ENCODE peak calls at places on chromosomes 12 and 14, in four cellular contexts. A, L, X and J are unnamed samples.

GRCh38 chr12:6380141-6381121 is 3.5 kb upstream of the LTBR start:
- DNase-seq in A (no peak), L (no peak), X (no peak), J (no peak)

GRCh38 chr12:121238604-121239334 is 28.8 kb downstream of the P2RX4 start:
- DNase-seq in A (peak; percentile 45), L (peak; percentile 24), X (no peak), J (no peak)

GRCh38 chr14:73289308-73289707 is 52.0 kb downstream of the PAPLN start:
- DNase-seq in A (no peak), L (no peak), X (no peak), J (no peak)

GRCh38 chr12:130162771-130163460 is 652 bp downstream of the FZD10 start:
- DNase-seq in A (no peak), L (no peak), X (no peak), J (no peak)

GRCh38 chr14:104113631-104114420 is 24.6 kb upstream of the KIF26A start:
- DNase-seq in A (no peak), L (no peak), X (no peak), J (no peak)

GRCh38 chr12:51368640-51369517 is 22.3 kb downstream of the GALNT6 start:
- DNase-seq in A (peak; percentile 55), L (peak; percentile 74), X (peak; percentile 81), J (peak; percentile 78)

GRCh38 chr14:56092761-56093160 is 25.4 kb upstream of the PELI2 start:
- DNase-seq in A (no peak), L (no peak), X (no peak), J (no peak)

GRCh38 chr12:68559246-68559645 is 51.5 kb upstream of the RAP1B start:
- DNase-seq in A (no peak), L (peak; percentile 29), X (no peak), J (no peak)

GRCh38 chr12:84270470-84271140 is 642.0 kb downstream of the SLC6A15 start:
- DNase-seq in A (peak; percentile 34), L (no peak), X (no peak), J (no peak)

GRCh38 chr12:11798856-11799530 is 149.5 kb downstream of the ETV6 start:
- DNase-seq in A (no peak), L (peak; percentile 98), X (no peak), J (no peak)

GRCh38 chr14:72924332-72924731 is 1.9 kb upstream of the DCAF4 start:
- DNase-seq in A (no peak), L (no peak), X (no peak), J (no peak)

GRCh38 chr14:23119362-23120327 is 590 bp upstream of the CEBPE start:
- DNase-seq in A (no peak), L (no peak), X (peak; percentile 30), J (peak; percentile 43)

GRCh38 chr12:12403264-12404248 is 46.7 kb downstream of the BORCS5 start:
- DNase-seq in A (no peak), L (peak; percentile 75), X (no peak), J (no peak)

GRCh38 chr12:32126720-32127119 is 20.1 kb downstream of the BICD1 start:
- DNase-seq in A (no peak), L (no peak), X (no peak), J (no peak)

GRCh38 chr14:22837750-22838538 is 1.6 kb downstream of the MMP14 start:
- DNase-seq in A (peak; percentile 71), L (no peak), X (no peak), J (no peak)

GRCh38 chr14:53851394-53852056 is 105.1 kb downstream of the BMP4 start:
- DNase-seq in A (no peak), L (no peak), X (no peak), J (no peak)

GRCh38 chr12:86666311-86666710 is 410.1 kb upstream of the MGAT4C start:
- DNase-seq in A (no peak), L (no peak), X (no peak), J (no peak)

GRCh38 chr14:59360923-59361794 is 104.0 kb downstream of the GPR135 start:
- DNase-seq in A (no peak), L (peak; percentile 43), X (no peak), J (no peak)

GRCh38 chr12:20883288-20883687 is 72.8 kb downstream of the SLCO1B3 start:
- DNase-seq in A (no peak), L (peak; percentile 88), X (no peak), J (no peak)

GRCh38 chr12:109760930-109761630 is 47.5 kb downstream of the FAM222A start:
- DNase-seq in A (no peak), L (no peak), X (peak; percentile 5), J (no peak)

GRCh38 chr12:98808243-98808895 is 163.3 kb downstream of the APAF1 start:
- DNase-seq in A (peak; percentile 18), L (peak; percentile 62), X (no peak), J (no peak)

GRCh38 chr12:98799411-98799810 is 154.3 kb downstream of the APAF1 start:
- DNase-seq in A (peak; percentile 56), L (no peak), X (no peak), J (no peak)

GRCh38 chr12:98799822-98800221 is 154.7 kb downstream of the APAF1 start:
- DNase-seq in A (peak; percentile 32), L (no peak), X (no peak), J (no peak)

DNA sequence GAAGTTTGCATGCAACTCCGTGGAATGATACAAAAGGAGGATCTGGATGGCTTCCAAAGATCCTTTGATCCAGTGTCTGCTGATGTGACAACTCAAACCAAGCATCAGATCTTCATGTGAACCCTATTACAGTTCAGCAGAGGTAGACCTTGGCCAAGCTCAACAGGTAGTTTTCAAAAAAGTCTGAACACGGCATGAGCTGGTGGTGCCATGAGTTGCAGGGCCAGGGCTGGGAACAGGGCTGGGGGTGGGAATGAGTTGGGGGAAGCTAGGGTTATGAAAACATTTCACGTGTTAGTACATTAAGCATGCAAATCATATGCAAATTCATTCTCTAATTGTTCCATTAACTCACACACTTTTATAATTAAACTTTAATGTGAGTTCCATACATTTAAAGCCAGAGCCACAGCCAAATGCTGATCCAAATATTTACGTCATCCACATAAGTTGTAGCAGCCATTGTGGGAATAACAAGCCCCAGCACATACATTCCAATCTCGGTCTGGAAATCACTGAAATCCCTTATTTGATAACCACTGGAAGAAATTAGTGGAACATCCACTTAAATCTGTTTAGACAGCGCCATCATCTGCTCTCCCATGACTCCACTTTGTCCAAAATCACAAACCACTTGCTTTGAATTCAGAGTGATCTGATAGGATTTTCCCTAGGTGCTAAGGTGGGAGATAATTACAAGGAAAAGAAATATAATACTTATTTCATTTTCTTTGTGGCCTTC is 158.5 kb downstream of the APAF1 start:
- DNase-seq in A (no peak), L (no peak), X (no peak), J (no peak)
- TF ChIP-seq CTCF in A (no peak), L (no peak), X (no peak), J (no peak)

GRCh38 chr12:54033106-54033979 is 493 bp downstream of the HOXC5 start:
- DNase-seq in A (peak; percentile 47), L (no peak), X (no peak), J (no peak)

GRCh38 chr12:54032627-54033100 is at the start of gene HOXC5:
- DNase-seq in A (peak; percentile 94), L (peak; percentile 37), X (peak; percentile 51), J (peak; percentile 57)

GRCh38 chr12:54035561-54036377 is 2.9 kb downstream of the HOXC5 start:
- DNase-seq in A (peak; percentile 4), L (no peak), X (no peak), J (no peak)

GRCh38 chr12:54034784-54035310 is 2.0 kb downstream of the HOXC5 start:
- DNase-seq in A (peak; percentile 6), L (no peak), X (no peak), J (no peak)

DNA sequence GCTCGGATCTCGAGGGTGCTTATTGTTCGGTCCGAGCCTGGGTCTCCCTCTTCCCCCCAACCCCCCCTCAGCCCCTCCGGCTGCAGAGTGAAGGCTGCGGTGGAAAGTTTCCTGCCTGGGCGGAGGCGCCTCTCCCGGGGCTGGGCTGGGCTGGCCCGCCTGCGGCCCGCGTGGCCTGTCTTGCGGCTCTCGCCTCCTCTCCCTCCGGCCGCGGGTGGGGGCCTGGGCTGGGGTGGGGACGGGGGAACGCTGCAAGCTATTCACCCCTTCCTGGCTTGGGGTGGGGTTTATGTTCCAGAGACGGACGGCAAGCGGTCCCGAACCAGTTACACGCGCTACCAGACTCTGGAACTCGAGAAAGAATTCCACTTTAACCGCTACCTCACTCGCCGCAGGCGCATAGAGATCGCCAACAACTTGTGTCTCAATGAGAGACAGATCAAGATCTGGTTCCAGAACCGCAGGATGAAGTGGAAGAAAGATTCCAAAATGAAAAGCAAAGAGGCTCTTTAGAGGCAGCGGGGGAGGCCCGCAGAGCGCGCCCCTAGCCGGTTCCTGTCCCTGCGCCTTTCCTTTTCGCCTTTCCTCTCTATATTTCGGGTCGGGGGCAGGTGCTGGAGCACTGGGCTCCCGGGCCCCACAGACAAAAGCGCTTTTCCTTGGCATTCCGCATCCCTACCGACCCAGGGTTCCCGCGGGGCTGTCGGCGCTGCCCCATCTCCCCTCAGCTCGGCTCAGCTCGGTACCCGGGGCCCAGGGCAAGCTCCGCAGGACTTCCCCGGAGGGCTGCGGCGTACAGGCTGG is 1.3 kb downstream of the HOXC5 start:
- DNase-seq in A (peak; percentile 58), L (no peak), X (no peak), J (no peak)
- TF ChIP-seq CTCF in A (no peak), L (no peak), X (no peak), J (no peak)

DNA sequence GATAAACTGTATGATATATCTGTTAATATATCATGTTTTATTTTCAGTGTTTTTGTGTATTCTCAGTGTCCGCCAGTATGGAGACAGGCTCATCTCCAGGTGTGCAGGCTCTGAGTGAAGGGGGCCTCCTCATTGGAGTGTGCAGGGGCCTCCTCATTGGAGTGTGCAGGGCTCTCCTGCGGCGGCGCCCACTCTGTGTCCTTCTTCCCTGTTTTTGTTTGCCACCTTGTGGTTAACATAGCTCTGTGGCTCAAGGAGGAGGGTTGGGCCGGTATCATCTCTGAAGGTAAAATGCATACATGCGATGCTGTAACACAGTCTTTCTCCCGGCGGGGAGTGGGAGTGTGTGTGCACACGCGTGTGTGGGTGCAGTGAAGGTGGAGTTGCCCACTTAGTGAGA is 429.5 kb downstream of the ZFP36L1 start:
- DNase-seq in A (peak; percentile 71), L (no peak), X (no peak), J (no peak)
- TF ChIP-seq CTCF in A (peak; percentile 71), L (no peak), X (no peak), J (no peak)

GRCh38 chr12:108691995-108692808 is 39.1 kb downstream of the CORO1C start:
- DNase-seq in A (no peak), L (peak; percentile 59), X (no peak), J (peak; percentile 8)

GRCh38 chr12:108691154-108691994 is 39.9 kb downstream of the CORO1C start:
- DNase-seq in A (peak; percentile 96), L (peak; percentile 99), X (peak; percentile 28), J (peak; percentile 50)

GRCh38 chr12:108690191-108690518 is 41.2 kb downstream of the CORO1C start:
- DNase-seq in A (no peak), L (no peak), X (no peak), J (no peak)

GRCh38 chr12:108690799-108691153 is 40.5 kb downstream of the CORO1C start:
- DNase-seq in A (no peak), L (no peak), X (no peak), J (no peak)

GRCh38 chr12:108689314-108690190 is 41.8 kb downstream of the CORO1C start:
- DNase-seq in A (no peak), L (peak; percentile 93), X (no peak), J (no peak)
- TF ChIP-seq CTCF in A (no peak), L (peak; percentile 14), X (no peak), J (peak; percentile 13)

GRCh38 chr12:4269279-4269991 is 4.1 kb upstream of the CCND2 start:
- DNase-seq in A (peak; percentile 96), L (peak; percentile 65), X (peak; percentile 84), J (peak; percentile 89)
- TF ChIP-seq CTCF in A (peak; percentile 18), L (no peak), X (no peak), J (no peak)